ENCODE peak calls at places on chromosomes 1 and 21, in seven cellular contexts. One of them, this sample, is unnamed. For H3K27me3, the result is how much of the 10 kb centered on the place peaks cover.

GRCh38 chr1:59828160-59828559 is 13.4 kb downstream of the HOOK1 start:
- DNase-seq in Peyer's patch: no peak
- DNase-seq in upper lobe of right lung: no peak
- DNase-seq in pancreas: no peak
- DNase-seq in endodermal cell: no peak
- DNase-seq in adrenal gland: no peak
- DNase-seq in HL-60: no peak
- DNase-seq in this sample: no peak

GRCh38 chr1:66685670-66686069 is 66.6 kb upstream of the DYNLT5 start:
- DNase-seq in HL-60: no peak
- DNase-seq in Peyer's patch: no peak
- DNase-seq in adrenal gland: no peak
- DNase-seq in pancreas: no peak
- DNase-seq in endodermal cell: no peak
- DNase-seq in upper lobe of right lung: no peak
- DNase-seq in this sample: no peak

GRCh38 chr1:248045209-248045608 is 1.4 kb upstream of the OR2L3 start:
- DNase-seq in upper lobe of right lung: no peak
- DNase-seq in adrenal gland: no peak
- DNase-seq in Peyer's patch: no peak
- DNase-seq in pancreas: no peak
- DNase-seq in HL-60: no peak
- DNase-seq in endodermal cell: no peak
- DNase-seq in this sample: no peak

GRCh38 chr1:20336105-20336605 is 45.5 kb downstream of the VWA5B1 start:
- DNase-seq in pancreas: no peak
- DNase-seq in HL-60: no peak
- DNase-seq in endodermal cell: no peak
- DNase-seq in adrenal gland: no peak
- DNase-seq in Peyer's patch: no peak
- DNase-seq in upper lobe of right lung: no peak
- DNase-seq in this sample: no peak

GRCh38 chr21:31873696-31874599 is 1.1 kb downstream of the HUNK start:
- DNase-seq in adrenal gland: peak
- DNase-seq in HL-60: peak
- DNase-seq in upper lobe of right lung: peak
- DNase-seq in Peyer's patch: no peak
- DNase-seq in pancreas: peak
- DNase-seq in endodermal cell: peak
- DNase-seq in this sample: peak

GRCh38 chr1:164452549-164452948 is 106.4 kb upstream of the PBX1 start:
- DNase-seq in endodermal cell: no peak
- DNase-seq in HL-60: no peak
- DNase-seq in adrenal gland: no peak
- DNase-seq in pancreas: no peak
- DNase-seq in Peyer's patch: no peak
- DNase-seq in upper lobe of right lung: no peak
- DNase-seq in this sample: no peak

GRCh38 chr1:87872189-87872588 is 543.5 kb downstream of the LMO4 start:
- DNase-seq in upper lobe of right lung: no peak
- DNase-seq in endodermal cell: no peak
- DNase-seq in pancreas: no peak
- DNase-seq in Peyer's patch: peak
- DNase-seq in HL-60: no peak
- DNase-seq in adrenal gland: no peak
- DNase-seq in this sample: no peak

GRCh38 chr1:221263831-221264767 is 384.9 kb downstream of the HLX start:
- DNase-seq in HL-60: peak
- DNase-seq in Peyer's patch: peak
- DNase-seq in pancreas: peak
- DNase-seq in endodermal cell: peak
- DNase-seq in adrenal gland: peak
- DNase-seq in upper lobe of right lung: no peak
- DNase-seq in this sample: no peak

GRCh38 chr1:53546409-53547155 is 87.4 kb downstream of the DMRTB1 start:
- DNase-seq in endodermal cell: peak
- DNase-seq in upper lobe of right lung: peak
- DNase-seq in pancreas: no peak
- DNase-seq in adrenal gland: no peak
- DNase-seq in HL-60: no peak
- DNase-seq in Peyer's patch: no peak
- DNase-seq in this sample: no peak

GRCh38 chr1:220843481-220844011 is 35.7 kb upstream of the HLX start:
- DNase-seq in Peyer's patch: no peak
- DNase-seq in endodermal cell: no peak
- DNase-seq in pancreas: no peak
- DNase-seq in adrenal gland: peak
- DNase-seq in HL-60: no peak
- DNase-seq in upper lobe of right lung: no peak
- DNase-seq in this sample: no peak

GRCh38 chr1:243325305-243325890 is 69.6 kb downstream of the SDCCAG8 start:
- DNase-seq in upper lobe of right lung: no peak
- DNase-seq in pancreas: no peak
- DNase-seq in Peyer's patch: no peak
- DNase-seq in endodermal cell: no peak
- DNase-seq in adrenal gland: no peak
- DNase-seq in HL-60: peak
- DNase-seq in this sample: no peak

GRCh38 chr1:22380024-22380785 is 71.4 kb upstream of the ZBTB40 start:
- DNase-seq in upper lobe of right lung: no peak
- DNase-seq in adrenal gland: peak
- DNase-seq in Peyer's patch: no peak
- DNase-seq in HL-60: no peak
- DNase-seq in endodermal cell: no peak
- DNase-seq in pancreas: no peak
- DNase-seq in this sample: no peak

GRCh38 chr1:21652101-21652936 is 16.8 kb downstream of the RAP1GAP start:
- DNase-seq in upper lobe of right lung: no peak
- DNase-seq in HL-60: no peak
- DNase-seq in pancreas: peak
- DNase-seq in adrenal gland: no peak
- DNase-seq in endodermal cell: peak
- DNase-seq in Peyer's patch: no peak
- DNase-seq in this sample: no peak

GRCh38 chr1:64850846-64851245 is 106.0 kb downstream of the RAVER2 start:
- DNase-seq in endodermal cell: no peak
- DNase-seq in upper lobe of right lung: no peak
- DNase-seq in HL-60: no peak
- DNase-seq in Peyer's patch: no peak
- DNase-seq in pancreas: no peak
- DNase-seq in adrenal gland: no peak
- DNase-seq in this sample: no peak

GRCh38 chr1:178209935-178210334 is 116.0 kb downstream of the RASAL2 start:
- DNase-seq in pancreas: no peak
- DNase-seq in Peyer's patch: no peak
- DNase-seq in endodermal cell: no peak
- DNase-seq in adrenal gland: no peak
- DNase-seq in HL-60: no peak
- DNase-seq in upper lobe of right lung: no peak
- DNase-seq in this sample: no peak

GRCh38 chr1:92985101-92985500 is 23.8 kb upstream of the DIPK1A start:
- DNase-seq in Peyer's patch: no peak
- DNase-seq in upper lobe of right lung: no peak
- DNase-seq in pancreas: no peak
- DNase-seq in endodermal cell: no peak
- DNase-seq in adrenal gland: no peak
- DNase-seq in HL-60: no peak
- DNase-seq in this sample: no peak

GRCh38 chr1:204254031-204254661 is 40.4 kb upstream of the GOLT1A start:
- DNase-seq in Peyer's patch: no peak
- DNase-seq in adrenal gland: peak
- DNase-seq in pancreas: no peak
- DNase-seq in endodermal cell: no peak
- DNase-seq in HL-60: peak
- DNase-seq in upper lobe of right lung: no peak
- DNase-seq in this sample: no peak

GRCh38 chr1:56584910-56585528 is 5.7 kb upstream of the PLPP3 start:
- DNase-seq in HL-60: no peak
- DNase-seq in Peyer's patch: no peak
- DNase-seq in endodermal cell: peak
- DNase-seq in adrenal gland: peak
- DNase-seq in pancreas: peak
- DNase-seq in upper lobe of right lung: no peak
- DNase-seq in this sample: no peak

GRCh38 chr1:72282271-72282656 is at the start of gene NEGR1:
- DNase-seq in upper lobe of right lung: peak
- DNase-seq in HL-60: no peak
- DNase-seq in endodermal cell: peak
- DNase-seq in adrenal gland: peak
- DNase-seq in pancreas: peak
- DNase-seq in Peyer's patch: no peak
- DNase-seq in this sample: no peak

GRCh38 chr1:77509051-77509492 is 173.4 kb downstream of the ZZZ3 start:
- DNase-seq in Peyer's patch: no peak
- DNase-seq in HL-60: no peak
- DNase-seq in pancreas: no peak
- DNase-seq in adrenal gland: no peak
- DNase-seq in endodermal cell: no peak
- DNase-seq in upper lobe of right lung: no peak
- DNase-seq in this sample: no peak

GRCh38 chr1:24481098-24481497 is 21.5 kb upstream of the RCAN3 start:
- DNase-seq in upper lobe of right lung: no peak
- DNase-seq in pancreas: no peak
- DNase-seq in endodermal cell: no peak
- DNase-seq in HL-60: peak
- DNase-seq in adrenal gland: no peak
- DNase-seq in Peyer's patch: peak
- DNase-seq in this sample: no peak

GRCh38 chr1:172775598-172776570 is 117.0 kb downstream of the FASLG start:
- DNase-seq in endodermal cell: no peak
- DNase-seq in adrenal gland: no peak
- DNase-seq in HL-60: no peak
- DNase-seq in pancreas: no peak
- DNase-seq in upper lobe of right lung: no peak
- DNase-seq in Peyer's patch: no peak
- DNase-seq in this sample: no peak

GRCh38 chr21:26003428-26003827 is 167.1 kb downstream of the APP start:
- DNase-seq in HL-60: no peak
- DNase-seq in Peyer's patch: no peak
- DNase-seq in adrenal gland: no peak
- DNase-seq in pancreas: no peak
- DNase-seq in endodermal cell: no peak
- DNase-seq in upper lobe of right lung: no peak
- DNase-seq in this sample: no peak

GRCh38 chr1:209585672-209586071 is 2.2 kb downstream of the CAMK1G start:
- DNase-seq in adrenal gland: peak
- DNase-seq in endodermal cell: peak
- DNase-seq in HL-60: no peak
- DNase-seq in Peyer's patch: no peak
- DNase-seq in upper lobe of right lung: peak
- DNase-seq in pancreas: peak
- DNase-seq in this sample: no peak

GRCh38 chr1:156698995-156699394 is 6.4 kb downstream of the CRABP2 start:
- DNase-seq in endodermal cell: no peak
- DNase-seq in pancreas: no peak
- DNase-seq in adrenal gland: no peak
- DNase-seq in upper lobe of right lung: no peak
- DNase-seq in Peyer's patch: no peak
- DNase-seq in HL-60: no peak
- DNase-seq in this sample: no peak

DNA sequence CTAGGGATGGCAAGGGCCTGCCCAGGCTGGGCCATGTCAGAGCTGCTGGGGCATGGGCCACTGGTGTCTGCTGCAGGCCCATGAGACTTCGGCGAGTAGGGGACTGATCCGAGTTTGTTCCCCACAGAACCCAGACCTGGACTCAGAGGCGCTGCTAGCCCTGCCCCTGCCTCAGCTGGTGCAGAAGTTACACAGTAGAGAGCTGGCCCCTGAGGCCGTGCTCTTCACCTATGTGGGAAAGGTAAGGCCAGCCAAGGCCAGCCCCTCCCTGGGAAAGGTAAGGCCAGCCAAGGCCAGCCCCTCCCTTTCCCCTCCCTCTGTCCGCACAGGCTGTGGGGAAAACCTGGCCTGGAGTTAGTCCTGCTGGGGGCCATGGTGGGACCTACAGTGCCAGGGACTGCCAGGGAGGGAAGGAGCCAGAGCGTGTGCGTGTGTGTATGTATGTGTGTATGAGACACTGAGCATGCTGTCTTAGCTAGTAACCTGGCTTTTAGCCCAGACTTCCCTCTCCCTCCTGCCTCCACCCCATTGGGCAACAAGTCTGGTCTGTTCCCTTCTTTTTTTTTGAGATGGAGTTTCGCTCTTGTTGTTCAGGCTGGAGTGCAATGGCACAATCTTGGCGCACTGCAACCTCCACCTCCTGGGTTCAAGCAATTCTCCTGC is 8.0 kb downstream of the FAAH start:
- DNase-seq in endodermal cell: peak
- DNase-seq in adrenal gland: peak
- DNase-seq in Peyer's patch: no peak
- DNase-seq in HL-60: peak
- DNase-seq in upper lobe of right lung: peak
- DNase-seq in pancreas: peak
- DNase-seq in this sample: no peak
- H3K27ac ChIP-seq in endodermal cell: no peak
- H3K27ac ChIP-seq in adrenal gland: no peak
- H3K27ac ChIP-seq in Peyer's patch: no peak
- H3K27ac ChIP-seq in HL-60: peak
- H3K27ac ChIP-seq in upper lobe of right lung: peak
- H3K27ac ChIP-seq in pancreas: peak
- H3K27ac ChIP-seq in this sample: no peak

DNA sequence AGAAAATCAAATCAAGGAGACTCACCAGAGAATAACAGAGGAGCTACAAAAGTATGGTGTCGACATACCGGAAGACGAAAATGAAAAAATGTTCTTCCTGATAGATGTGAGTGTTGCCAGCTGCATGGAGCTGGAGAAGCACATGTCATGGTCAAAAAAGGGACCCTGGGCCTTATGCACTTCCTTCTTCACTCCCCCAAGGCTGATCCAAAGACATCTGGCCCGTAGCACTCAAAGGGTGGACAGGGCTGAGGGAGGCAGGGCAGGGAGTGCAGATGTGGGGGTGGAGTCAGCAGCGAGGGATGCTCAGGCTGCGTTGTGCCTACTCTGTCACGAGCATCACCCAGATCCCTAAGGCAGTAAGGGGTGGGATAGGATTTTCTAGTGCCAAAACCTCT is 19.4 kb downstream of the MX1 start:
- DNase-seq in endodermal cell: no peak
- DNase-seq in Peyer's patch: no peak
- DNase-seq in upper lobe of right lung: no peak
- DNase-seq in pancreas: no peak
- DNase-seq in HL-60: no peak
- DNase-seq in adrenal gland: no peak
- DNase-seq in this sample: peak
- TF ChIP-seq CTCF in endodermal cell: no peak
- TF ChIP-seq CTCF in Peyer's patch: no peak
- TF ChIP-seq CTCF in upper lobe of right lung: no peak
- TF ChIP-seq CTCF in pancreas: no peak
- TF ChIP-seq CTCF in HL-60: no peak
- TF ChIP-seq CTCF in adrenal gland: no peak
- TF ChIP-seq CTCF in this sample: no peak

GRCh38 chr1:30840904-30841598 is 67.5 kb downstream of the SDC3 start:
- DNase-seq in Peyer's patch: no peak
- DNase-seq in pancreas: no peak
- DNase-seq in endodermal cell: no peak
- DNase-seq in upper lobe of right lung: peak
- DNase-seq in HL-60: no peak
- DNase-seq in adrenal gland: peak
- DNase-seq in this sample: no peak
- H3K27me3 ChIP-seq in Peyer's patch: under half
- H3K27me3 ChIP-seq in pancreas: under half
- H3K27me3 ChIP-seq in endodermal cell: under half
- H3K27me3 ChIP-seq in upper lobe of right lung: under half
- H3K27me3 ChIP-seq in HL-60: under half
- H3K27me3 ChIP-seq in adrenal gland: under half
- H3K27me3 ChIP-seq in this sample: under half

GRCh38 chr1:31503581-31503980 is 72.7 kb upstream of the TINAGL1 start:
- DNase-seq in endodermal cell: peak
- DNase-seq in pancreas: no peak
- DNase-seq in upper lobe of right lung: no peak
- DNase-seq in HL-60: no peak
- DNase-seq in Peyer's patch: no peak
- DNase-seq in adrenal gland: no peak
- DNase-seq in this sample: no peak
- H3K27ac ChIP-seq in endodermal cell: no peak
- H3K27ac ChIP-seq in pancreas: no peak
- H3K27ac ChIP-seq in upper lobe of right lung: no peak
- H3K27ac ChIP-seq in HL-60: no peak
- H3K27ac ChIP-seq in Peyer's patch: no peak
- H3K27ac ChIP-seq in adrenal gland: no peak
- H3K27ac ChIP-seq in this sample: no peak

This sample was measured in CD4-positive, alpha-beta T cell.